ENCODE peak calls at places on chromosomes 16 and 17, in seven cellular contexts. V is HCT116, E is K562, R is GM12878, S is H1, H is SK-N-SH, I is HepG2. U is an unnamed sample.

GRCh38 chr16:66222756-66223155 is 143.7 kb upstream of the CDH5 start:
- DNase-seq in I (no peak), E (no peak), S (no peak), V (no peak), R (no peak), H (no peak), U (no peak)

GRCh38 chr17:72528683-72529082 is 407.9 kb downstream of the SOX9 start:
- DNase-seq in R (no peak), I (no peak), H (no peak), E (no peak), S (no peak), V (no peak), U (no peak)

GRCh38 chr17:7015587-7016020 is 3.2 kb downstream of the RNASEK start:
- DNase-seq in S (no peak), H (no peak), R (no peak), V (no peak), E (no peak), I (no peak), U (no peak)

GRCh38 chr16:64590516-64590915 is 531.3 kb downstream of the CDH11 start:
- DNase-seq in E (no peak), H (no peak), I (no peak), S (no peak), R (no peak), V (no peak), U (no peak)

GRCh38 chr16:82187829-82188228 is 17.8 kb upstream of the MPHOSPH6 start:
- DNase-seq in I (no peak), H (no peak), R (no peak), V (no peak), S (no peak), E (no peak), U (no peak)

GRCh38 chr16:64589836-64590235 is 532.0 kb downstream of the CDH11 start:
- DNase-seq in I (no peak), E (no peak), R (no peak), H (no peak), S (no peak), V (no peak), U (no peak)

GRCh38 chr16:972316-973002 is 1.7 kb upstream of the LMF1 start:
- DNase-seq in H (no peak), V (no peak), E (no peak), I (peak), R (no peak), S (no peak), U (no peak)

GRCh38 chr17:46952115-46952514 is 26.9 kb downstream of the RPRML start:
- DNase-seq in E (no peak), H (no peak), R (no peak), I (no peak), V (no peak), S (no peak), U (no peak)

GRCh38 chr16:23679274-23679985 is 741 bp downstream of the PLK1 start:
- DNase-seq in I (peak), V (no peak), E (peak), H (peak), S (peak), R (no peak), U (peak)

GRCh38 chr17:40180694-40181093 is 3.4 kb downstream of the RAPGEFL1 start:
- DNase-seq in H (no peak), I (no peak), S (no peak), R (no peak), E (no peak), V (no peak), U (peak)

GRCh38 chr16:24984903-24985675 is 30.1 kb downstream of the ARHGAP17 start:
- DNase-seq in I (no peak), E (no peak), R (no peak), V (no peak), H (no peak), S (no peak), U (no peak)

GRCh38 chr17:50177983-50178834 is 12.4 kb downstream of the SGCA start:
- DNase-seq in S (peak), I (peak), R (no peak), H (peak), V (peak), E (peak), U (peak)

GRCh38 chr17:82025401-82026107 is 2.4 kb downstream of the LRRC45 start:
- DNase-seq in H (no peak), I (no peak), R (no peak), E (no peak), S (no peak), V (no peak), U (no peak)

GRCh38 chr16:82638095-82638798 is 11.5 kb downstream of the CDH13 start:
- DNase-seq in E (no peak), I (no peak), R (no peak), H (no peak), S (no peak), V (no peak), U (no peak)

GRCh38 chr17:36118477-36119353 is 15.1 kb downstream of the CCL4 start:
- DNase-seq in R (no peak), S (no peak), H (no peak), E (no peak), I (no peak), V (no peak), U (no peak)

GRCh38 chr17:4862720-4863119 is 29.6 kb downstream of the MINK1 start:
- DNase-seq in S (no peak), H (no peak), E (no peak), R (no peak), I (no peak), V (no peak), U (no peak)

GRCh38 chr16:80023865-80024264 is 423.3 kb upstream of the MAF start:
- DNase-seq in H (no peak), R (no peak), I (peak), S (no peak), E (no peak), V (no peak), U (no peak)

GRCh38 chr16:66537236-66537635 is 12.7 kb downstream of the TK2 start:
- DNase-seq in I (no peak), E (no peak), V (no peak), H (no peak), S (no peak), R (no peak), U (no peak)

GRCh38 chr17:37802061-37802460 is 57.2 kb upstream of the HNF1B start:
- DNase-seq in S (no peak), I (no peak), V (no peak), E (no peak), R (no peak), H (no peak), U (no peak)

GRCh38 chr17:5950871-5951270 is 119.3 kb upstream of the WSCD1 start:
- DNase-seq in E (no peak), H (no peak), V (no peak), R (no peak), I (no peak), S (no peak), U (no peak)

GRCh38 chr17:77382966-77383612 is 242.3 kb downstream of the SEC14L1 start:
- DNase-seq in H (no peak), I (no peak), R (no peak), S (no peak), V (no peak), E (no peak), U (no peak)

GRCh38 chr17:69430488-69430887 is 16.0 kb downstream of the MAP2K6 start:
- DNase-seq in H (no peak), V (no peak), R (no peak), I (no peak), E (no peak), S (no peak), U (no peak)

GRCh38 chr17:59848778-59849177 is 44.0 kb downstream of the TUBD1 start:
- DNase-seq in E (no peak), S (no peak), V (no peak), R (no peak), H (no peak), I (peak), U (no peak)

GRCh38 chr17:40091691-40092397 is 8.5 kb downstream of the NR1D1 start:
- DNase-seq in E (peak), R (no peak), H (no peak), V (no peak), I (no peak), S (no peak), U (no peak)

GRCh38 chr17:21272881-21273839 is 11.4 kb upstream of the MAP2K3 start:
- DNase-seq in I (no peak), E (peak), R (no peak), H (no peak), S (no peak), V (no peak), U (no peak)
- TF ChIP-seq JUND in I (no peak), E (peak), R (no peak), H (no peak), S (no peak), V (no peak), U (no peak)

GRCh38 chr16:60203525-60204124 is 1469.5 kb upstream of the GOT2 start:
- DNase-seq in I (no peak), E (no peak), R (no peak), H (peak), S (no peak), V (no peak), U (peak)
- TF ChIP-seq JUND in I (no peak), E (no peak), R (no peak), H (no peak), S (no peak), V (no peak), U (no peak)

GRCh38 chr16:27841061-27841801 is 222.3 kb downstream of the GSG1L start:
- DNase-seq in V (no peak), I (no peak), R (no peak), S (no peak), E (no peak), H (no peak), U (no peak)
- TF ChIP-seq JUND in V (no peak), I (no peak), R (no peak), S (no peak), E (no peak), H (no peak), U (no peak)

DNA sequence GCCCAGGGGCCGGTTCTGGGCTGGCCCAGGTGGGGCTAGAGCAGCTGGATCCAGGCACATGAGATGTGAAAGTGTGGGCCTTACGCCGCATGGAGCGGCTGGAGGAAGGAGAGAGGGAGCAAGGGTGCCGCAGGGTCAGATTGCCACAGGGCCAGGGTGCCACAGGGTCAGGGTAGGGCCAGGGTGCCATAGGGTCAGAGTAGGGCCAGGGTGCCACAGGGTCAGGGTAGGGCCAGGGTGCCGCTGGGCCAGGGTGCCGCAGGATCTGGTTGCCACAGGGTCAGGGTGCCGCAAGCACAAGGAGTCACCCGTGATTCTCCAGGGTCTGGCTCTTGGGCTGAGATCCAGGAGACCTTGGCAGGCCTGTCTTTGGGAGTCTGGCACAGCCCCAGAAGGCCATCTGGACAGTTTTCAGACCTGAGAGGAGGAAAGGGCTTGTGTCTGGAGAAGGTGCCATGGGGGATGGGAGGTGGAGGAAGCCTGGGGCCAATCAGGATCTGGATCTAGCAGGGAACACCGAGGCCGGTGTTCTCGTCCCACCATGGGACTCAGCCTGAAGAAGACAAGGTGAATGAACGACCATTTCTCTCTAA is 13.1 kb upstream of the LASP1NB start:
- DNase-seq in E (peak), I (no peak), R (no peak), V (no peak), S (no peak), H (peak), U (no peak)
- TF ChIP-seq JUND in E (no peak), I (no peak), R (no peak), V (no peak), S (no peak), H (no peak), U (no peak)

GRCh38 chr16:88856828-88857727 is at the start of the genes GALNS and TRAPPC2L:
- DNase-seq in I (peak), H (peak), E (peak), R (peak), S (peak), V (peak), U (peak)
- TF ChIP-seq JUND in I (no peak), H (no peak), E (no peak), R (no peak), S (no peak), V (no peak), U (no peak)